ENCODE peak calls at places on chromosomes 7 and 10, in ten cellular contexts. T is A549, R is ovary, H is stomach, J is transverse colon, B is tibial nerve, Q is sigmoid colon, A is SK-N-SH, L is GM12878, E is HepG2. G is an unnamed sample.

GRCh38 chr10:73182568-73182967 is 14.6 kb downstream of the FAM149B1 start:
- DNase-seq in T (no peak), J (no peak), Q (no peak), B (no peak), A (no peak), H (no peak), L (no peak), E (no peak), R (no peak), G (no peak)

GRCh38 chr10:44977287-44978212 is 1.1 kb downstream of the DEPP1 start:
- DNase-seq in H (no peak), J (peak), A (no peak), T (no peak), E (no peak), Q (peak), L (no peak), R (peak), B (no peak), G (no peak)

GRCh38 chr10:8498881-8499280 is 444.4 kb downstream of the GATA3 start:
- DNase-seq in J (no peak), H (no peak), E (no peak), T (no peak), Q (no peak), L (no peak), B (no peak), R (no peak), A (no peak), G (no peak)

GRCh38 chr10:116112232-116113231 is 160.5 kb downstream of the GFRA1 start:
- DNase-seq in T (no peak), H (no peak), R (no peak), Q (no peak), B (no peak), E (no peak), J (no peak), L (no peak), A (no peak), G (no peak)

GRCh38 chr7:41698726-41699125 is 4.2 kb downstream of the INHBA start:
- DNase-seq in T (no peak), H (no peak), B (no peak), L (no peak), R (no peak), A (no peak), J (no peak), Q (no peak), E (no peak), G (no peak)

GRCh38 chr10:99620713-99621453 is 644 bp upstream of the SLC25A28 start:
- DNase-seq in A (peak), T (peak), E (peak), Q (peak), L (peak), J (peak), R (peak), B (peak), H (peak), G (peak)

GRCh38 chr7:15166620-15167019 is 264.1 kb upstream of the DGKB start:
- DNase-seq in R (no peak), T (no peak), E (no peak), H (no peak), L (no peak), A (no peak), B (no peak), Q (no peak), J (no peak), G (no peak)

GRCh38 chr10:58178811-58179210 is 88.9 kb downstream of the IPMK start:
- DNase-seq in B (no peak), H (no peak), L (no peak), Q (no peak), T (no peak), J (no peak), R (no peak), A (no peak), E (no peak), G (no peak)

GRCh38 chr10:73956476-73957338 is 41.2 kb upstream of the VCL start:
- DNase-seq in H (no peak), E (no peak), L (peak), R (no peak), J (no peak), T (no peak), Q (no peak), A (no peak), B (no peak), G (no peak)

GRCh38 chr10:3113343-3113720 is 46.0 kb downstream of the PFKP start:
- DNase-seq in Q (no peak), L (no peak), A (no peak), B (no peak), E (no peak), J (no peak), T (no peak), H (no peak), R (no peak), G (no peak)

GRCh38 chr7:130096243-130096827 is 26.0 kb downstream of the KLHDC10 start:
- DNase-seq in R (no peak), J (no peak), A (no peak), Q (no peak), L (no peak), E (no peak), B (peak), T (no peak), H (no peak), G (no peak)

GRCh38 chr10:124004372-124004928 is 88.9 kb downstream of the CHST15 start:
- DNase-seq in R (peak), J (no peak), H (peak), Q (no peak), B (no peak), T (no peak), A (peak), E (peak), L (no peak), G (no peak)

GRCh38 chr10:27297848-27298524 is 57.4 kb upstream of the ACBD5 start:
- DNase-seq in J (no peak), E (no peak), B (no peak), T (no peak), L (no peak), R (no peak), A (no peak), H (no peak), Q (no peak), G (no peak)

DNA sequence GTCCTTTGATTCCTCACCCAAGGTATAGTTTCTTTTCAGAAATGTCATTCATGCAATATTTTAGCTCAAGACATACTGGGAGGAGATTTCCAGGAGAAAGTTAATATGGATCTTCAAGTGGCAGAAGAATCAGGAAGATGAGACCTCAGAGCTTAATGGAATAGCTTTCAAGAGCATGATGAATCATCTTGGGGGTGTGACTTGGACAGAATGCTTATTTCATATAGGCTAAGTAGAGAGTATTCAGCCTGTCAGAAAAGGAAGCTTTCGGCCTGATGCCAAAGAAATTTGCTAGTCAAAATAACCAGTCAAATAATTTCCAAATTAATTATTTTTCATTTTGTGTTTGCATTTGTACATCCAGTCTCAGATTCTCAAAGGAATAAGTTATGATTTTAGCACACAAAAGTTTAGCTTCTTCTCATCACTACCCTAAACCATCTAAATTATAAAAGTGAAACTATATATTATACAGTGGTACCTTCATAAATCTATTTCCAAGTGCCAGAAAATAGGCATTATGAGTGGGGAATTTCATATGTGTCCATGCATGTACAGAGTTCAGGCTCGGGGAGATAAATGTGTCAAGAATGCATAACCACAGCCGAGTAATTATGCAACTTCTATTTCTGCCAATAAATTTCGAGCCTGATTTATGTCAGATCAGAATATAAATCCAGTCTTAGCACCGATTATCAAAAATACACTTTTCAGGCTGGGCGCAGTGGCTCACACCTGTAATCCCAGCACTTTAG is 27.3 kb upstream of the CALD1 start:
- DNase-seq in Q (no peak), B (no peak), T (no peak), J (no peak), L (no peak), E (no peak), H (no peak), R (no peak), A (no peak), G (peak)
- H3K27ac ChIP-seq in Q (no peak), B (no peak), T (no peak), J (no peak), L (no peak), E (no peak), H (no peak), R (no peak), A (peak), G (peak)

DNA sequence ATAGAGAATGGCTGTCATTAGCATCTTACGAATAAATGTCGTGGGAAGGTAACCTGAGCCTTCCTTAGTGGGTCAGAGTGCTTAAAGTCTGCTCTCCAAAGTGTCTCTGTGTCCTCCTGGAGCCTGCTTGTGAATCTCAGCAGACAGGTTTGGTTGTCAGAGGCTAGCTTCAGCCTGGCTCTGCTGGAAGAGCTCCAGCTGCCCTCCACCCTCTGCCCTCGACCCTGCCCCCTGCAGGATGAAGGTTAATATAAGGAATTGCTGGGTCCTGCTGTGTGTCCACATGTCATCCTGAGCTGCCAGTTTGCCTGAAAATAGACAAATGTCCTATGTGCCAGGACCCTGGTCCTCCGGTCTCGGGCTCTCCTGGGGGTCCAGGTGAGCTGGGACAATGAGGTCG is 33.5 kb downstream of the FAM241B start:
- DNase-seq in B (no peak), E (no peak), R (no peak), J (no peak), A (no peak), T (peak), H (no peak), Q (no peak), L (no peak), G (no peak)
- TF ChIP-seq CTCF in B (no peak), E (peak), R (no peak), J (no peak), A (no peak), T (no peak), H (no peak), Q (no peak), L (no peak), G (no peak)

GRCh38 chr10:52650873-52651272 is 121.7 kb downstream of the MBL2 start:
- DNase-seq in Q (no peak), E (no peak), T (no peak), H (no peak), L (no peak), A (no peak), R (no peak), J (no peak), B (no peak), G (no peak)

GRCh38 chr10:52654201-52654600 is 118.4 kb downstream of the MBL2 start:
- DNase-seq in Q (no peak), E (no peak), L (no peak), T (no peak), B (no peak), A (no peak), R (no peak), H (no peak), J (no peak), G (no peak)

GRCh38 chr10:52653510-52653909 is 119.1 kb downstream of the MBL2 start:
- DNase-seq in T (no peak), J (no peak), R (no peak), A (peak), L (no peak), Q (no peak), H (no peak), B (no peak), E (no peak), G (no peak)

GRCh38 chr10:52653221-52653501 is 119.4 kb downstream of the MBL2 start:
- DNase-seq in E (no peak), H (no peak), A (no peak), T (no peak), L (no peak), R (no peak), Q (no peak), J (no peak), B (no peak), G (no peak)

DNA sequence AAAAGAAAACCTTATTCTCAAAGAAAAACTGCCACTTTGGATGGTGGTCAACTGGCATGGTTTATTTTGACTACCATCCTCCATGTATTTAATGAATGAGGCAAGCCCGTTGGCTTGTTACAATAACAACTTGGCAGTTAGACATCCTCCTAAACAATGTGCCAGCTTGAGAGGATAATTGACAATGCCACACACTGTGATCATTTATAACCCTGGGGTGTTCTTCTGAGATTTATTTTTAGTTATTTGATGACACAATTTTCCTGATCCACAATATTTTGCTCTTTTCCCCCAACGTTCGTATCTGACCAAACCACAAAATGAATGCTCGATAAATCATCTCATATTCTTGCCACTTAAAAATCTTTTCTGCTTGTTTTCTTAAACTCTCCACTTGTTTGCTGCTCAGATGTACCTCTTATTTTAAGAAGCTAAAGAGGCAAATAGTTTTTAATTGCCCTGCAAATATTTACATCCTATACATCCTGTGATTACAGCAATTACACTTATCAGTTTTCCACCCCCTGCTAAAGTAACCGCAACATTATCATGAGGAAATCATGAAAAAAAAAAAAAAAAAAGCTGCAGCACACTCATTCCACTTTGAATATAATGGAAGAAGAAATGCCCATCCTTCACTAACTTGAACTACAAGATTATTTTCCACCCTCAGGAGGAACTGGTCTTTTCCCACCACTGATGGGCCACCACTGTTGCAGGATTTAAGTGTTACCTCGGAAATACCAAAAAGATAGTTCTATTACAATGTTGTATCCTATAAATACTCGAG is 120.0 kb downstream of the MBL2 start:
- DNase-seq in Q (no peak), J (no peak), L (no peak), R (no peak), A (no peak), T (no peak), H (no peak), B (no peak), E (no peak), G (no peak)
- TF ChIP-seq EP300 in Q (no peak), J (no peak), L (no peak), R (no peak), A (no peak), T (no peak), H (no peak), B (no peak), E (no peak), G (no peak)

DNA sequence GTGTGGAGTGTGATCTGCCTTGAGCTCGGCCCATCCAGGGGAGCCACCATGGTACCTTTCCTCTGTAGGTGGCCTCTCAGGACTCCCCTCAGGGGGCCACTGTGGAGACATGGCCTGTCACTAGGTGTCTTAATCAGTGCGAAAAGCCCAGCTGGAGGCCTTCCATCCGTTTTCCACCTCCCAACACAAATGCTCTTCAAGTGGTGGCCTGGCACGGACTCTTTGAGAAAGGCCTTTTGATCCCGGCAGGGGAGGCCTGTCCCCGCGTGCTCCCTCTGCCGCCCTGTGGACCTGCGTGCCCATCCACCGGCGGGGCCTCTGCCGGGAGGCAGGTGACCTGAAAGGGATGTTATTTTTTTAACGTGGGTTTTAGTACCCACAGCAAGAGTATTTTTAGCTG is 149.5 kb downstream of the RGS10 start:
- DNase-seq in T (no peak), A (no peak), H (no peak), R (no peak), L (no peak), Q (no peak), B (no peak), E (no peak), J (no peak), G (no peak)
- H3K27ac ChIP-seq in T (no peak), A (no peak), H (peak), R (no peak), L (no peak), Q (no peak), B (no peak), E (no peak), J (no peak), G (peak)

GRCh38 chr7:116167177-116167576 is 43.2 kb upstream of the TES start:
- DNase-seq in L (no peak), A (no peak), T (no peak), B (no peak), E (no peak), R (no peak), Q (no peak), H (no peak), J (no peak), G (no peak)
- TF ChIP-seq CTCF in L (peak), A (peak), T (no peak), B (no peak), E (peak), R (no peak), Q (no peak), H (no peak), J (no peak), G (no peak)

DNA sequence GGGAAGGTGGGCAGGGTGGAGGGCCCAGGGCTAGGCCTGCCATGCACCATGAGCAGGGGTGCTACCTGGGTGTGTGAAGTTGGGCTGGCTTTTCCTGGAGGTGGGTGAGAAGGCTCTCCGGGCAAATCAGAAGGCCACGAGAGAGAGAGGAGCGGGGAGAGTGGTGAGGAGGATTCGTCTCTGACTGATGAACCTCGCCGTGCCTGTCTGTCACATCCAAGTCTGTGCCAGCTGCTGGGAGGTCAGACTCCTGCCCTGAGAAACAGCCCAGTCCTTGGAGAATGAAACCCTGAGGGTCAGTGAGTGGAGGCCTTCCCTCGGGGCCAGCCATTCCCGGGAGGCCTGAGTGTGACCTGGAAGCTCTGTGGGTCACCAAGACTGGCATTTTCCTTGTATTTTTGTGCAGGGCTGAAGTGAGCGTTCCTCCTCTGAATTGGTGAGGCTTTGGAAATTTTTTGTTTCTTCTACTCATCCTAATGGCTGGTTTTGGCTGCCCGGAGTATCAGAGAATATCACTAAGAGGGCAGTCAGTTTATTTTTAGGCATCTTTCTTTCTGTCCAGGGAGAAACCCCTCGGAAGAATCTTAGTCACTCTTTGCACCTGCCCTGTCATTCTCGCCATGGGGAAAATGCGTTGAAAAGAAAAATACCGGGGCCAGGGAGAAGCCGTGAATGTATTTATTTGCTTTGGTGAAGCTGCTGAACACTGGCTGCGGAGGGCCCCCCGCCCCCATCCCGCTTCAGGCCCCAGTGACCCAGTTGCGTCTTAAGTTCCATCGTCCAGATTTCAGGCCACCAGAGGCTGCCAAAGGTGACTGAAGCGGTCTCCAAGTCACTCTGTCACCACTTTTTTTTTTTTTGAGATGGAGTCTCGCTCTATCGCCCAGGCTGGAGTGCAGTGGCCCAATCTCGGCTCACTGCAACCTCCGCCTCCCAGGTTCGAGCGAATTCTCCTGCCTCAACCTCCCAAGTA is 6.5 kb upstream of the AP5Z1 start:
- DNase-seq in B (no peak), E (no peak), L (no peak), H (no peak), R (no peak), Q (no peak), J (no peak), T (no peak), A (no peak), G (no peak)
- TF ChIP-seq EP300 in B (no peak), E (no peak), L (no peak), H (no peak), R (no peak), Q (no peak), J (no peak), T (no peak), A (no peak), G (no peak)

DNA sequence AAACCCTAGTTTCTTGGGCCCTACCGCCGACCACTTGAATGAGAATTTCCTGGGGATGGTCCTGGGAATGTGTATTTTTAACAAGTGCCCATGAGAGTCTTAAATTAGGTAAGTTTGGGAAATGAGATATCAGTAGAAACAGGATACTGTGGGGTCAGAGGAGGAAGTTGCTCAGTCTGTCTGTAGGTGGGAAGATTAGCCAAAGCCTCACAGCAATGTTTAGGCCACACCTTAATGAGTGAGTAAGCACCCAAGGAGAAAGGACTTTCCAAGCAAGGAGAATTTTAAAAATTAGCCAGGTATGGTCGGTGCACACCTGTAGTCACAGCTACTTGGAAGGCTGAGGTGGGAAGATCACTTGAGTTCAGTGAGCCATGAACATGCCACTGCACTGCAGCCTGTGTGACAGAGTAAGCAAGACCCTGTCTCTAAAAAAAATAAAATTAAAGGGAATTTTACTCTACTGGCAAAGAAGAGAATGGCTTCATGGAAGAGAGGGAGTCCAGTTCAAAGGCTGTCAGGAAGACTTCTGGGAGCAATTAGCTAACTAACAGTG is 31.9 kb downstream of the PAPSS2 start:
- DNase-seq in H (no peak), E (no peak), A (no peak), L (no peak), J (no peak), R (no peak), T (no peak), Q (no peak), B (no peak), G (no peak)
- H3K27ac ChIP-seq in H (no peak), E (no peak), A (no peak), L (no peak), J (peak), R (no peak), T (peak), Q (no peak), B (no peak), G (no peak)

GRCh38 chr7:100157334-100158228 is 942 bp downstream of the TRAPPC14 start:
- DNase-seq in A (peak), L (no peak), E (peak), J (peak), H (no peak), R (no peak), T (no peak), Q (peak), B (peak), G (no peak)
- TF ChIP-seq CTCF in A (peak), L (peak), E (peak), J (peak), H (peak), R (no peak), T (no peak), Q (no peak), B (no peak), G (no peak)

G was measured in esophagus muscularis mucosa.